ENCODE peak calls at places on chromosomes 16 and 17, in seven cellular contexts. R, X, W, N, E, J and M are unnamed samples.

GRCh38 chr16:56321571-56321970 is 103.8 kb downstream of the AMFR start:
- DNase-seq in J (no peak), W (no peak), E (no peak), X (no peak), R (no peak), N (no peak), M (no peak)

GRCh38 chr16:27365142-27366089 is 36.6 kb upstream of the IL21R start:
- DNase-seq in J (no peak), N (no peak), E (no peak), X (no peak), W (no peak), R (no peak), M (no peak)

GRCh38 chr17:68468334-68468733 is 11.0 kb upstream of the WIPI1 start:
- DNase-seq in N (no peak), J (no peak), X (no peak), E (no peak), R (no peak), W (no peak), M (no peak)

GRCh38 chr16:57392694-57393093 is 11.9 kb upstream of the CCL17 start:
- DNase-seq in J (no peak), E (no peak), W (no peak), N (no peak), R (no peak), X (no peak), M (no peak)

GRCh38 chr17:82536220-82537201 is 17.0 kb downstream of the FOXK2 start:
- DNase-seq in N (peak; percentile 69), J (peak; percentile 72), X (no peak), W (no peak), E (no peak), R (no peak), M (no peak)

GRCh38 chr16:56468800-56469199 is 17.4 kb downstream of the OGFOD1 start:
- DNase-seq in R (no peak), E (no peak), N (no peak), X (no peak), J (no peak), W (no peak), M (no peak)

GRCh38 chr17:62778990-62779681 is 29.0 kb downstream of the MARCHF10 start:
- DNase-seq in N (no peak), E (no peak), J (peak; percentile 94), W (no peak), X (no peak), R (peak; percentile 25), M (no peak)

GRCh38 chr16:54921229-54921824 is 9.3 kb upstream of the IRX5 start:
- DNase-seq in W (no peak), E (no peak), J (no peak), X (no peak), R (no peak), N (no peak), M (no peak)

GRCh38 chr16:81711609-81712329 is 67.3 kb upstream of the PLCG2 start:
- DNase-seq in X (peak; percentile 57), W (no peak), R (peak; percentile 41), J (peak; percentile 93), E (no peak), N (peak; percentile 87), M (no peak)

GRCh38 chr16:79668502-79668901 is 68.0 kb upstream of the MAF start:
- DNase-seq in N (no peak), X (no peak), J (no peak), R (no peak), W (no peak), E (no peak), M (no peak)

GRCh38 chr17:63945851-63946439 is 13.8 kb upstream of the CD79B start:
- DNase-seq in R (no peak), N (no peak), J (no peak), W (peak; percentile 55), X (no peak), E (no peak), M (peak; percentile 74)

GRCh38 chr16:75466760-75467159 is 2.3 kb upstream of the TMEM170A start:
- DNase-seq in N (no peak), E (no peak), W (no peak), J (no peak), R (no peak), X (no peak), M (no peak)

GRCh38 chr16:72915331-72915730 is 132.6 kb downstream of the ZFHX3 start:
- DNase-seq in W (no peak), X (no peak), J (no peak), N (no peak), R (no peak), E (no peak), M (no peak)

GRCh38 chr16:31108794-31109558 is 790 bp downstream of the BCKDK start:
- DNase-seq in N (no peak), X (no peak), J (no peak), E (no peak), R (no peak), W (no peak), M (no peak)

GRCh38 chr17:21495281-21495680 is 119.1 kb downstream of the KCNJ12 start:
- DNase-seq in N (no peak), X (no peak), J (no peak), E (no peak), W (no peak), R (no peak), M (no peak)

GRCh38 chr16:79272141-79272577 is 328.4 kb downstream of the MAF start:
- DNase-seq in N (no peak), J (no peak), X (no peak), W (no peak), E (no peak), R (peak; percentile 32), M (no peak)

GRCh38 chr17:17770371-17771059 is 66.3 kb downstream of the SREBF1 start:
- DNase-seq in E (no peak), J (no peak), W (no peak), R (no peak), X (no peak), N (no peak), M (no peak)

GRCh38 chr16:9134739-9135138 is 43.3 kb downstream of the HAPSTR1 start:
- DNase-seq in X (peak; percentile 82), E (no peak), N (peak; percentile 68), W (peak; percentile 72), J (peak; percentile 26), R (peak; percentile 63), M (peak; percentile 59)

DNA sequence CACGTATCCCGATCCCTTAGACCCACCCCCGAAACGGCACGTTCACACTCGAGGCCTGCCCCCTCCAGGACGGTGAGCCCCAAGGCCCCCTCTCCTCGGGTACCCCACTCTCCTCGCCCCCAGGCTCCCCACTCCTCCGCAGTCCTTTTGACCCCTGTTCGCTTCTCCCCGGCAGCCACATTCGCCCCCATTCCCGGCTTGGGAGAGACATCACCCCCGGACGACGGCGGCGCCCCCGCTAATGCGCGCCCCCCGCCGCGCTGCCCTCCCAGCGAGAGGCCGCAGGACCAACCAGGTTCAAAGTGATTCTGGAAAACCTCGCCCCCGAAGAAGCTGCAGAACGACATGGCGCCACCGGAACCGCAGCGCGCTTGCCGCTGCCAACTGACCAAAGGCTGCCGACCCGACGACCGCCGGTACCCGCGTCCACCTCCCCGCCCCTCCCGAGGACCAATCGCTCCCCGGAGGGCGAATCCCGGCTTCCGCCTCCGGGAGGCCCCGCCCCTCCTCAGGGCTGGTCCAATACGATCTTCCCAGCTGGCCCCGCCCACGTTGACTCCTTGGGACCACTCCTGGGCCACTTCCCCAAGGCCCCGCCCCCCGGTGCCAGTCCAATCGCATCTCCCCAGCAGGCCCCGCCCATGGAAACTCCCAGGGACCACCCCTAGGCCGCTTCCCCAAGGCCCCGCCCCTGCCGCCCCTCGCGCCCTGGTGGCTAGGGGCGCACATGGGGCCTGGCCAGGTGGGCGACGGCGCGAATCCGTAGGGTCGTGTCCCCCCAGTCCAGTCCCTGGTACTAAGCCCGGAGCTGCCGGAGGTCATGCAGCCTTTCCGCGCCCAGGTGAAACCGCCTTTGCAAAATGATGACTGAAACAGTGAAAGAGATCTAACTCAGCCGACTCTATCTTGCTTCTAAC is at the start of gene MSRB1:
- DNase-seq in W (peak; percentile 97), E (peak; percentile 100), X (peak; percentile 100), R (peak; percentile 100), N (peak; percentile 100), J (peak; percentile 96), M (peak; percentile 100)
- TF ChIP-seq CTCF in W (no peak), E (no peak), X (peak; percentile 19), R (no peak), N (peak; percentile 13), J (no peak), M (no peak)

GRCh38 chr17:75654176-75654575 is 12.8 kb downstream of the RECQL5 start:
- DNase-seq in N (no peak), X (no peak), R (no peak), J (no peak), E (no peak), W (no peak), M (no peak)
- TF ChIP-seq CTCF in N (peak; percentile 14), X (no peak), R (no peak), J (no peak), E (no peak), W (no peak), M (no peak)

DNA sequence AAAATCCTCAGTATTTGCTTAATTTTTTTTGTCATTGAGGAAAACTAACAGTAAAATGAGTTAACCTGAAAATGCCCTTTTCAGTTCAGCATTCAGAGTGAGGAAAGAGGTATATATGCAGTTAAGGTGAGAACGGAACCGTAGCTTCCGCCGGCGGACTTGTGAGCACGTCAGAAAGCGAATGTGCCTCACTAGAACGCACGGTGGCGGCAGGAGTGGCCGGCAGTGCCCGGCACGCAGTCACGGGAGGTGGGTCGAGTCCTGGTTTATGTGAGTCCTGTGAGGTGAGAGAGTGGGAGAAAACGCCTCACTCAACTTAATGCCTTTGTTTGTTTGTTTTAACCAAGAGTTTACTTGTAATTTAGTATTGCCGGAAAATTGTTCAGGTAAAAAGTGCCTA is 6.1 kb downstream of the SEC14L1 start:
- DNase-seq in N (no peak), X (no peak), E (no peak), R (peak; percentile 72), W (no peak), J (no peak), M (no peak)
- TF ChIP-seq CTCF in N (no peak), X (no peak), E (no peak), R (peak; percentile 15), W (no peak), J (no peak), M (peak; percentile 30)

GRCh38 chr16:1427473-1428461 is 3.1 kb upstream of the PERCC1 start:
- DNase-seq in X (no peak), J (no peak), E (no peak), W (no peak), N (no peak), R (no peak), M (no peak)

GRCh38 chr16:1429026-1429425 is 1.9 kb upstream of the PERCC1 start:
- DNase-seq in R (no peak), E (peak; percentile 20), N (no peak), X (no peak), J (no peak), W (no peak), M (no peak)

GRCh38 chr16:1426734-1427451 is 4.0 kb upstream of the PERCC1 start:
- DNase-seq in N (no peak), X (no peak), E (no peak), W (no peak), R (no peak), J (no peak), M (no peak)

GRCh38 chr16:1429631-1430030 is 1.2 kb upstream of the PERCC1 start:
- DNase-seq in W (no peak), N (no peak), R (no peak), J (no peak), E (no peak), X (no peak), M (no peak)

DNA sequence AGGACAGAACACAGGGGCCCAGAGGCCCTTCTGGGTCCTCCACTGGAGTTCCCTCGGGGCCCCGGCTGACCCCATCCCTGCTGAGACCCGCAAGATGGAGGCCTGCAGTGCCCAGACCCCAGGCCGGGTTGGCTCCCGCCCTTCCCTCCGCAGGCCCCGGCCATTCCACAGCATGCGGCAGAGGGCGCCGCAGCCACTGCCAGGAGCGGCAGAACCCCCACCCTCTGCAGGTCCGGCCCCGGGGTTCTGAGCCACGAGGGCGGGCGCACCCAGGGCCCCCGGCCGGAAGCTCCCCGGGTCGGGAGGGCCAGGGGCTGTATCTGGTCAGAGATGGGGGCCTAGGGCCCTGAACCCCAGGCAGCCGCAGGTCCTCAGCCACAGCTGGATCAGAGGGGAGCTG is 2.4 kb upstream of the PERCC1 start:
- DNase-seq in R (no peak), X (peak; percentile 70), J (no peak), E (no peak), N (no peak), W (peak; percentile 50), M (peak; percentile 85)
- TF ChIP-seq CTCF in R (peak; percentile 23), X (peak; percentile 55), J (peak; percentile 35), E (no peak), N (peak; percentile 59), W (peak; percentile 3), M (peak; percentile 84)